ENCODE peak calls at places on chromosomes 2 and 18, in five cellular contexts. Q is IMR-90; U is body of pancreas; L is effector memory CD4-positive, alpha-beta T cell; V is CD4-positive, alpha-beta T cell. B is an unnamed sample. For H3K27me3, the result is how much of the 10 kb centered on the place peaks cover.

GRCh38 chr2:226971029-226971584 is 135.3 kb downstream of the RHBDD1 start:
- DNase-seq in Q (no peak), U (no peak), L (no peak), V (no peak), B (no peak)

GRCh38 chr18:3151379-3152264 is 68.1 kb downstream of the MYOM1 start:
- DNase-seq in Q (peak), U (no peak), L (no peak), V (no peak), B (no peak)

GRCh38 chr2:237257471-237257951 is 156.5 kb downstream of the COL6A3 start:
- DNase-seq in Q (peak), U (no peak), L (no peak), V (no peak), B (no peak)

GRCh38 chr2:105870062-105870461 is 125.3 kb downstream of the NCK2 start:
- DNase-seq in Q (no peak), U (no peak), L (no peak), V (no peak), B (no peak)

GRCh38 chr2:3827673-3828575 is 124.5 kb downstream of the DCDC2C start:
- DNase-seq in Q (peak), U (peak), L (no peak), V (no peak), B (peak)

GRCh38 chr18:33851546-33852078 is 273.6 kb downstream of the ASXL3 start:
- DNase-seq in Q (no peak), U (no peak), L (no peak), V (no peak), B (no peak)

GRCh38 chr2:110114801-110115200 is 821 bp downstream of the MALL start:
- DNase-seq in Q (no peak), U (no peak), L (no peak), V (no peak), B (no peak)

GRCh38 chr2:886072-887022 is 64.3 kb upstream of the SNTG2 start:
- DNase-seq in Q (no peak), U (no peak), L (no peak), V (peak), B (no peak)

GRCh38 chr2:133886735-133887675 is 318.7 kb upstream of the NCKAP5 start:
- DNase-seq in Q (peak), U (peak), L (peak), V (peak), B (peak)

GRCh38 chr2:185970148-185970852 is 231.7 kb downstream of the FSIP2 start:
- DNase-seq in Q (no peak), U (no peak), L (no peak), V (no peak), B (no peak)

GRCh38 chr2:25042321-25043240 is 705 bp downstream of the EFR3B start:
- DNase-seq in Q (peak), U (peak), L (no peak), V (no peak), B (no peak)

GRCh38 chr2:165109915-165110314 is 93.9 kb downstream of the SCN3A start:
- DNase-seq in Q (no peak), U (no peak), L (no peak), V (no peak), B (no peak)

GRCh38 chr2:240164586-240164985 is 24.1 kb upstream of the OTOS start:
- DNase-seq in Q (no peak), U (no peak), L (no peak), V (no peak), B (no peak)

GRCh38 chr18:49175476-49175875 is 224.7 kb upstream of the SMAD7 start:
- DNase-seq in Q (no peak), U (no peak), L (no peak), V (no peak), B (no peak)

GRCh38 chr2:158043181-158043948 is 58.3 kb upstream of the UPP2 start:
- DNase-seq in Q (no peak), U (no peak), L (no peak), V (no peak), B (no peak)

GRCh38 chr2:10258326-10258725 is 44.4 kb upstream of the HPCAL1 start:
- DNase-seq in Q (no peak), U (no peak), L (no peak), V (no peak), B (no peak)

GRCh38 chr2:23542390-23542789 is 157.4 kb downstream of the KLHL29 start:
- DNase-seq in Q (no peak), U (no peak), L (no peak), V (no peak), B (no peak)

GRCh38 chr18:49174478-49174877 is 223.7 kb upstream of the SMAD7 start:
- DNase-seq in Q (peak), U (no peak), L (no peak), V (no peak), B (peak)

GRCh38 chr2:174985624-174986023 is 19.6 kb downstream of the CHN1 start:
- DNase-seq in Q (peak), U (no peak), L (no peak), V (no peak), B (no peak)

GRCh38 chr2:189466656-189467055 is 25.4 kb downstream of the WDR75 start:
- DNase-seq in Q (peak), U (no peak), L (no peak), V (no peak), B (peak)

GRCh38 chr2:42252464-42252863 is 83.3 kb downstream of the EML4 start:
- DNase-seq in Q (no peak), U (no peak), L (no peak), V (no peak), B (no peak)

GRCh38 chr2:222052934-222053367 is 245.8 kb downstream of the PAX3 start:
- DNase-seq in Q (no peak), U (no peak), L (no peak), V (no peak), B (no peak)

GRCh38 chr2:30296496-30296895 is 65.2 kb downstream of the LBH start:
- DNase-seq in Q (no peak), U (no peak), L (no peak), V (no peak), B (no peak)

GRCh38 chr2:219056176-219056895 is 4.4 kb downstream of the IHH start:
- DNase-seq in Q (no peak), U (peak), L (no peak), V (no peak), B (no peak)

GRCh38 chr2:62956646-62957045 is 94.0 kb upstream of the OTX1 start:
- DNase-seq in Q (no peak), U (no peak), L (no peak), V (no peak), B (no peak)

GRCh38 chr18:48931680-48932461 is 18.9 kb downstream of the SMAD7 start:
- DNase-seq in Q (no peak), U (no peak), L (no peak), V (no peak), B (no peak)

GRCh38 chr2:19857806-19858205 is 44.0 kb downstream of the TTC32 start:
- DNase-seq in Q (no peak), U (no peak), L (no peak), V (no peak), B (no peak)

GRCh38 chr2:180990794-180991193 is 10.4 kb downstream of the UBE2E3 start:
- DNase-seq in Q (no peak), U (no peak), L (no peak), V (no peak), B (no peak)

GRCh38 chr18:21851327-21851961 is 110.9 kb downstream of the MIB1 start:
- DNase-seq in Q (peak), U (no peak), L (no peak), V (no peak), B (no peak)

GRCh38 chr2:237779521-237779920 is 19.1 kb upstream of the RBM44 start:
- DNase-seq in Q (no peak), U (no peak), L (no peak), V (no peak), B (no peak)

GRCh38 chr2:191800874-191801273 is 46.0 kb downstream of the CAVIN2 start:
- DNase-seq in Q (peak), U (no peak), L (no peak), V (no peak), B (no peak)

GRCh38 chr2:206642075-206643025 is at the start of gene FAM237A:
- DNase-seq in Q (peak), U (peak), L (no peak), V (no peak), B (peak)

GRCh38 chr18:11951390-11951851 is 29.9 kb upstream of the IMPA2 start:
- DNase-seq in Q (no peak), U (no peak), L (no peak), V (no peak), B (no peak)

DNA sequence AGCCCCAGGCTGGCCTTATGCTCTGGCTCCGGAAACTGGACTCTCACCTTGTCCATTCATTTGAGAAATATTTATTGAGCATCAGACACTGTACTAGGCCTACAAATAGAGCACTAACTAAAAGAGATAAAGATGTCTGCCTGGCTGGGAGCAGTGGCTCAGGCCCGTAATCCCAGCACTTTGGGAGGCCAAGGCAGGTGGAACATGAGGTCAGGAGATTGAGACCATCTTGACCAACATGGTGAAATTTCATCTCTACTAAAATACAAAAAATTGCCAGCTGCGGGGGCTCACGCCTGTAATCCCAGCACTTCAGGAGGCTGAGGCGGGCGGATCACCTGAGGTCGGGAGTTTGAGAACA is 7.6 kb upstream of the MRPL33 start:
- DNase-seq in Q (no peak), U (no peak), L (no peak), V (no peak), B (no peak)
- H3K27ac ChIP-seq in Q (no peak), U (peak), L (no peak), V (no peak), B (no peak)

DNA sequence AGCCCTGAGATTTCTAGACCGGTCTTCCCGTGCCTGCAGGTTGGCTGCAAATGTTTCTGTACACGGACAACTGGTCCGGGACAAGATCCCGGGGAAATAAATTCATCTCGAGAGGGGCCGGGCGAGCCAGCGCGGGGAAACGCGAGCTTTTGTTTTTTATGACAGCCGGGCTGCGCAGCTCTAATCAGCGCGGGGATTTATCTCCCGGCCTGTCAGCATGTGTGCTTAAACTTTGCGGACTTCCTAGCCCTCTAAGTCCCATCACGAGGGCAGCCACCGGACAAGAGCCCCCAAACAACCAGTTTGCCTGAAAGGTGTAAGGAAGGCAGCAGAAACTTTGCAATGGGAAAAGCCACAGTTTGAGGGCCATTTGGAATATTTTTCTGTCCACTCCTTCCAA is 5.8 kb downstream of the MEIS1 start:
- DNase-seq in Q (no peak), U (peak), L (no peak), V (no peak), B (no peak)
- H3K27me3 ChIP-seq in Q (under half), U (under half), L (under half), V (half or more), B (under half)

GRCh38 chr2:212345966-212346365 is 192.6 kb downstream of the ERBB4 start:
- DNase-seq in Q (no peak), U (no peak), L (no peak), V (no peak), B (no peak)

GRCh38 chr2:212348501-212348900 is 190.1 kb downstream of the ERBB4 start:
- DNase-seq in Q (no peak), U (no peak), L (no peak), V (no peak), B (no peak)

GRCh38 chr2:212344131-212344530 is 194.5 kb downstream of the ERBB4 start:
- DNase-seq in Q (no peak), U (no peak), L (no peak), V (no peak), B (no peak)

DNA sequence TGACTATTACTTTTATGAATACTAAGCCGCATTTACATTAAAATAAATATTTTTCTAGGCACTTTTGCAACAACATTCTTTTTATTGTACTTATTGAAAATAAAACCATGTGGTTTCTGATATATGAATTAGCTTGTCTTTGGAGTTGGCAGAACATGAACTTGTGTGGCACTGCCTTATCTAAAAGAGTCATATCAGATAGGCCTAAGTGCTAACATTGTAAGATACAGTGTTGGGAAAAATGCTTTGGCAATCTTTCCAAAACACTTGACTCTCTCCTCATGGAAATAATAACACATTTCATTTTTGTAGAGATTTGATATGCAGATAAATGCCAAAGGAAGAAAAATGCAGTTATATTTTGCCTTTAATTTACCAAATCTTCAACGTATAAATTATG is 191.7 kb downstream of the ERBB4 start:
- DNase-seq in Q (no peak), U (no peak), L (no peak), V (no peak), B (no peak)
- H3K27ac ChIP-seq in Q (no peak), U (no peak), L (no peak), V (no peak), B (no peak)

GRCh38 chr2:119119999-119120710 is 38.4 kb downstream of the C1QL2 start:
- DNase-seq in Q (no peak), U (peak), L (no peak), V (no peak), B (no peak)

GRCh38 chr2:119123359-119123758 is 35.2 kb downstream of the C1QL2 start:
- DNase-seq in Q (no peak), U (no peak), L (no peak), V (no peak), B (no peak)

GRCh38 chr2:119126650-119127049 is 31.9 kb downstream of the C1QL2 start:
- DNase-seq in Q (no peak), U (no peak), L (no peak), V (peak), B (no peak)

GRCh38 chr2:119119076-119119710 is 39.4 kb downstream of the C1QL2 start:
- DNase-seq in Q (no peak), U (no peak), L (no peak), V (no peak), B (no peak)

DNA sequence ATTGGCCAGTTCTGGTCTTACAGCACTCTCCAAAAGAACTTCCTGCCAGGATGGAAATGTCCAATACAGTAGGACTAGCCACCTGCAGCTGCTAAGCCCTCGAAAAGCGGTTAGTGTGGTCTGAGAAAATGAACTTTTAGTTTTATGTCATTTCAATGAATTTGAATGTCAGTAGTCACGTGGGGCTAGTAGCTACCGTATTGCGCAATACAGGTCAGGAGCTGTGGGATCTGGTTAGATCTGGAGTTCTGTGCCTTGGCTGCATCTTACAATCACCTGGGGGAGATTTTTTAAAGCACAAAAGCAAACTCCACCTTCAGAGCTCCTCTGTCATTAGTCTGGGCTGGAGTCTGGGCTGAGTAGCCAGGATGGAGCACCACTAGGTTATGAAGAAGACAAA is 35.9 kb downstream of the C1QL2 start:
- DNase-seq in Q (no peak), U (no peak), L (no peak), V (no peak), B (no peak)
- H3K27me3 ChIP-seq in Q (under half), U (under half), L (under half), V (under half), B (under half)

GRCh38 chr2:39999864-40000263 is 220.8 kb upstream of the THUMPD2 start:
- DNase-seq in Q (peak), U (no peak), L (no peak), V (no peak), B (no peak)

GRCh38 chr2:39991298-39991697 is 212.2 kb upstream of the THUMPD2 start:
- DNase-seq in Q (peak), U (no peak), L (no peak), V (no peak), B (no peak)

GRCh38 chr2:39994151-39994550 is 215.1 kb upstream of the THUMPD2 start:
- DNase-seq in Q (peak), U (no peak), L (no peak), V (no peak), B (peak)

GRCh38 chr2:39995005-39995732 is 216.1 kb upstream of the THUMPD2 start:
- DNase-seq in Q (no peak), U (no peak), L (no peak), V (no peak), B (no peak)

DNA sequence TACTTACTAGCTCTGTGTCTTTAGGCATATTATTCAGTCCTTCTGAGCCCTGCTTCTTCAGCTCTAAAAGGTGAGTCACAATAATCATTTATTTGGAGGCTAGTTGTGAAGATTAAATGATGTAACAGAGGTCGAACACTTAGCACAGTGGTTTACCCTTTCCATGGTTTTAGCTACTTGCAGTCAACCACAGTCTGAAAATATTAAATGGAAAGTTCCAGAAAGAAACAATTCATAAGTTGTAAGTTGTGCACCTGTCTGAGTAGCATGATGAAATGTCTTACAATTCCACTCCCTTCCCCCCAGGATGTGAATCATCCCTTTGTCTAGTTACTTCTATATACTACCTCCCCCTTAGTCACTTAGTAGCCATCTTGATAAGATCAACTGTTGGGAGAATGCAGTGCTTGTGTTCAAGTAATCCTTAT is 217.6 kb upstream of the THUMPD2 start:
- DNase-seq in Q (peak), U (no peak), L (no peak), V (no peak), B (peak)
- H3K27ac ChIP-seq in Q (no peak), U (no peak), L (no peak), V (no peak), B (no peak)

GRCh38 chr2:73290049-73290839 is 3.1 kb downstream of the EGR4 start:
- DNase-seq in Q (peak), U (peak), L (no peak), V (no peak), B (no peak)
- H3K27me3 ChIP-seq in Q (half or more), U (under half), L (under half), V (under half), B (half or more)

GRCh38 chr18:68972176-68972575 is 174.3 kb downstream of the CCDC102B start:
- DNase-seq in Q (no peak), U (no peak), L (no peak), V (no peak), B (no peak)
- H3K27ac ChIP-seq in Q (no peak), U (no peak), L (no peak), V (no peak), B (no peak)

GRCh38 chr2:176163655-176164021 is 6.5 kb downstream of the HOXD3 start:
- DNase-seq in Q (no peak), U (no peak), L (no peak), V (no peak), B (no peak)

GRCh38 chr2:176164803-176165597 is 7.9 kb downstream of the HOXD3 start:
- DNase-seq in Q (no peak), U (no peak), L (no peak), V (no peak), B (no peak)

GRCh38 chr2:176165598-176166055 is 8.5 kb downstream of the HOXD3 start:
- DNase-seq in Q (no peak), U (no peak), L (no peak), V (no peak), B (no peak)

GRCh38 chr2:176162911-176163654 is 6.0 kb downstream of the HOXD3 start:
- DNase-seq in Q (no peak), U (no peak), L (no peak), V (no peak), B (no peak)

GRCh38 chr2:176164184-176164802 is 7.2 kb downstream of the HOXD3 start:
- DNase-seq in Q (no peak), U (no peak), L (no peak), V (no peak), B (no peak)
- H3K27me3 ChIP-seq in Q (half or more), U (under half), L (half or more), V (half or more), B (half or more)

B was measured in AG04450.